ENCODE peak calls at places on chromosomes 11 and 22, in five cellular contexts. J, M, Q, N and W are unnamed samples.
A peak's percentile ranks its signal among the peaks of the same experiment; 100 is the strongest.

GRCh38 chr11:5818245-5818865 is 9.6 kb downstream of the OR52N2 start:
- DNase-seq in J (no peak), M (no peak), Q (no peak), N (no peak), W (no peak)

GRCh38 chr11:10990637-10991036 is 132.8 kb upstream of the ZBED5 start:
- DNase-seq in J (no peak), M (no peak), Q (no peak), N (peak; percentile 55), W (no peak)

GRCh38 chr22:19807914-19808872 is 46.5 kb downstream of the GNB1L start:
- DNase-seq in J (no peak), M (no peak), Q (no peak), N (no peak), W (peak; percentile 2)

GRCh38 chr11:94924074-94925031 is 49.0 kb downstream of the CWC15 start:
- DNase-seq in J (no peak), M (no peak), Q (peak; percentile 42), N (no peak), W (peak; percentile 10)

GRCh38 chr11:69151811-69152210 is 3.9 kb upstream of the SMIM38 start:
- DNase-seq in J (peak; percentile 26), M (no peak), Q (no peak), N (no peak), W (no peak)

GRCh38 chr11:5591613-5592012 is 4.8 kb upstream of the TRIM6 start:
- DNase-seq in J (no peak), M (no peak), Q (no peak), N (no peak), W (no peak)

GRCh38 chr22:38572065-38572464 is 2.1 kb upstream of the DMC1 start:
- DNase-seq in J (peak; percentile 70), M (peak; percentile 69), Q (peak; percentile 71), N (peak; percentile 61), W (peak; percentile 73)

GRCh38 chr11:96242191-96242845 is 100.7 kb downstream of the MAML2 start:
- DNase-seq in J (no peak), M (peak; percentile 16), Q (peak; percentile 75), N (no peak), W (no peak)

GRCh38 chr11:119571311-119571710 is 148.3 kb upstream of the THY1 start:
- DNase-seq in J (no peak), M (no peak), Q (no peak), N (no peak), W (no peak)

GRCh38 chr11:35083181-35084061 is 55.5 kb upstream of the CD44 start:
- DNase-seq in J (peak; percentile 37), M (peak; percentile 6), Q (peak; percentile 93), N (peak; percentile 57), W (peak; percentile 60)

GRCh38 chr11:119729581-119730346 is 764 bp upstream of the NECTIN1 start:
- DNase-seq in J (peak; percentile 60), M (peak; percentile 59), Q (peak; percentile 57), N (peak; percentile 80), W (peak; percentile 48)

GRCh38 chr11:34342008-34342533 is 15.7 kb downstream of the ABTB2 start:
- DNase-seq in J (peak; percentile 24), M (peak; percentile 41), Q (peak; percentile 14), N (no peak), W (peak; percentile 53)

GRCh38 chr11:75240381-75241035 is at the start of gene TPBGL:
- DNase-seq in J (peak; percentile 65), M (peak; percentile 70), Q (no peak), N (no peak), W (peak; percentile 30)

GRCh38 chr11:79437274-79437980 is 3.4 kb downstream of the TENM4 start:
- DNase-seq in J (peak; percentile 89), M (peak; percentile 85), Q (peak; percentile 66), N (no peak), W (peak; percentile 80)

GRCh38 chr11:119368121-119369034 is 13.1 kb downstream of the USP2 start:
- DNase-seq in J (no peak), M (peak; percentile 52), Q (peak; percentile 59), N (peak; percentile 46), W (peak; percentile 92)

GRCh38 chr11:68682531-68682931 is 1.8 kb upstream of the GAL start:
- DNase-seq in J (no peak), M (no peak), Q (no peak), N (no peak), W (no peak)

GRCh38 chr11:218815-219593 is 11.5 kb downstream of the RIC8A start:
- DNase-seq in J (no peak), M (no peak), Q (no peak), N (no peak), W (no peak)

GRCh38 chr22:27462190-27462589 is 339.4 kb downstream of the MN1 start:
- DNase-seq in J (no peak), M (peak; percentile 85), Q (no peak), N (no peak), W (peak; percentile 44)

GRCh38 chr11:5553347-5553746 is 5.0 kb upstream of the OR52H1 start:
- DNase-seq in J (no peak), M (no peak), Q (no peak), N (peak; percentile 7), W (no peak)

GRCh38 chr11:116446542-116446941 is 326.2 kb downstream of the BUD13 start:
- DNase-seq in J (no peak), M (no peak), Q (no peak), N (no peak), W (no peak)
- H3K27ac ChIP-seq in J (peak overlapping the region; percentile 56), M (no peak overlapping the region), Q (no peak overlapping the region), N (no peak overlapping the region), W (peak overlapping the region; percentile 46)

GRCh38 chr11:17890333-17890732 is 122.5 kb downstream of the SERGEF start:
- DNase-seq in J (peak; percentile 46), M (no peak), Q (peak; percentile 9), N (peak; percentile 7), W (no peak)
- TF ChIP-seq CTCF in J (peak; percentile 14), M (peak; percentile 23), Q (peak; percentile 45), N (peak; percentile 35), W (no peak)

DNA sequence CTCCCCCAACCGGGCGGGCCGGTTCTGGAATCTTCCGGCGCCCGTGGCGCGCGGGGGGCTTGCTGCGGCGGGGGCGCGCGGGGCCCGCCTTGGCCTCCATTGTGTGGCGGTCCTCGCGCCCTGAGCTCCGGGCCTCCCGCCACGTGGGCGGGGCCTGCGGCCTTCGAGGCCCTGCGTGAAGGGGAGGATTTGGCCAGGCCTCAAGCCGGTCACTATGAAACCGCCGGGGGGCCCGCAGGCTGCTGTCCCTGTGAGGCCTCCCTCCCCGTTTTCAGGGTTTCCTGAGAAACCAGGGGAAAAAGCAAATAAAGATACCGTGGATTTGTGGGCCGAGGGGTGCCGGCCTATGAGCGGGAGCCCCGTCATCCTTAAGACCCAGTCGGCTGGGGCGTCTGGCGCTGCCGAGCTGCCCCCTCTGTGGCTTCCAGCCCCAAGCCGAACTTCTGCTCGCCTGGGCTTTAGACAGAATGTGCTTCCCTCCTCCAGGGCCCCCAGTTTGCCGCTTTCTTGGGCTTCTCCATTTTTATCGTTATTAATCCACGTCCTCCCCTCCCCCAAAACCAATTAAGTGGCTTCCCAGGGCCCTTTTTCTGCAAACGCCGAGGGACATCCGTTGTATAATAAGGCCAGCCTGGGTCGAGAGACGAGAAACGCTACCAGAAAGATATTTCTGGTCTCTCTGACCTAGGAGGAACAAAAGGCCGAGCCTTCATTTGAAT is 602 bp downstream of the EWSR1 start:
- DNase-seq in J (peak; percentile 48), M (peak; percentile 86), Q (peak; percentile 78), N (peak; percentile 31), W (peak; percentile 78)
- H2AFZ ChIP-seq in J (no peak overlapping the region), M (peak overlapping the region; percentile 100), Q (no peak overlapping the region), N (peak overlapping the region; percentile 99), W (no peak overlapping the region)

GRCh38 chr11:64925536-64926449 is 1.3 kb downstream of the PPP2R5B start:
- DNase-seq in J (no peak), M (peak; percentile 31), Q (no peak), N (no peak), W (peak; percentile 34)
- H3K27ac ChIP-seq in J (no peak overlapping the region), M (no peak overlapping the region), Q (no peak overlapping the region), N (no peak overlapping the region), W (no peak overlapping the region)

DNA sequence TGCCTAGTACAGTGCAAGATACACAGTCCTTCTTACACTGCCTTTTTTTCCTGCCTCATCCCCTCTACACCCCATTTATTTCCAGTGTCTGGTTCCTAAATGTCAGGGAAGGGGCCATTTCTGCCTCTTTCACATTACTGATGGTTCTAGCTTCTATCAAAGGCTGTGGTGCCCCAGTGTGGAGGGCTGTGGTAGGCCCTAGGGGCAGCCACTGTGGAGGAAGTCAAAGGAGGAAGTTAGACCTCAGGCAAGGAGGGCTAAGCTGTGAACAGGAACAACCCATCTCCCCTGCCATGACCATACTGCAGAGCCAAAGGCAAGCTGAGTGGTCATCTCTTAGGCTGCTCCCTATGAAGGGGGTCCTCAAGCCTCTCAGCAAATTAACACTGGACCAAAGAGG is 81.9 kb upstream of the CRTAM start:
- DNase-seq in J (no peak), M (no peak), Q (no peak), N (no peak), W (no peak)
- TF ChIP-seq CTCF in J (peak; percentile 16), M (no peak), Q (peak; percentile 22), N (peak; percentile 22), W (no peak)